ENCODE peak calls at places on chromosomes 2 and 18, in eight cellular contexts. D, I, O, N, M, U, R and F are unnamed samples.

GRCh38 chr18:2513616-2514015 is 57.7 kb downstream of the METTL4 start:
- DNase-seq in U (no peak), R (no peak), M (no peak), O (no peak), N (peak), I (no peak), D (no peak), F (peak)

GRCh38 chr2:71882949-71883472 is 264.7 kb downstream of the CYP26B1 start:
- DNase-seq in N (peak), I (peak), M (peak), D (no peak), R (peak), O (peak), U (peak), F (peak)

GRCh38 chr18:59328683-59329082 is 10.2 kb upstream of the CPLX4 start:
- DNase-seq in N (no peak), M (no peak), U (no peak), R (no peak), O (no peak), D (no peak), I (no peak), F (no peak)

GRCh38 chr2:10876394-10876793 is 35.3 kb upstream of the KCNF1 start:
- DNase-seq in R (no peak), U (no peak), N (no peak), D (no peak), O (no peak), M (no peak), I (no peak), F (no peak)

GRCh38 chr2:28664120-28664842 is 87.3 kb upstream of the PPP1CB start:
- DNase-seq in U (no peak), M (peak), I (no peak), R (peak), O (no peak), D (no peak), N (peak), F (peak)

GRCh38 chr18:75209952-75210261 is 690 bp upstream of the TSHZ1 start:
- DNase-seq in R (no peak), I (no peak), D (no peak), M (no peak), U (no peak), N (peak), O (no peak), F (no peak)

GRCh38 chr2:120869659-120870466 is 134.2 kb downstream of the GLI2 start:
- DNase-seq in N (no peak), O (no peak), I (no peak), D (no peak), U (no peak), M (no peak), R (no peak), F (no peak)

GRCh38 chr2:72891091-72891818 is 4.0 kb downstream of the SPR start:
- DNase-seq in O (no peak), N (no peak), M (no peak), D (no peak), R (no peak), U (peak), I (no peak), F (no peak)

GRCh38 chr2:102667072-102667471 is 47.7 kb downstream of the SLC9A2 start:
- DNase-seq in M (no peak), O (no peak), U (peak), I (no peak), N (no peak), R (no peak), D (no peak), F (peak)

GRCh38 chr2:144596074-144596871 is 76.4 kb upstream of the ZEB2 start:
- DNase-seq in R (no peak), D (no peak), M (no peak), O (no peak), U (peak), I (peak), N (no peak), F (peak)

GRCh38 chr18:59927246-59927825 is 27.5 kb downstream of the PMAIP1 start:
- DNase-seq in N (no peak), I (no peak), U (peak), O (no peak), M (no peak), R (no peak), D (no peak), F (no peak)

GRCh38 chr18:12403601-12404506 is 3.9 kb upstream of the PRELID3A start:
- DNase-seq in O (peak), I (peak), N (peak), R (no peak), M (no peak), D (no peak), U (peak), F (no peak)

GRCh38 chr2:25690058-25690457 is 16.7 kb upstream of the DTNB start:
- DNase-seq in I (no peak), U (peak), D (no peak), R (no peak), M (no peak), O (no peak), N (peak), F (no peak)

GRCh38 chr2:96949701-96950350 is 36.6 kb downstream of the FAM178B start:
- DNase-seq in R (no peak), D (no peak), U (no peak), N (no peak), O (no peak), I (no peak), M (no peak), F (no peak)

GRCh38 chr2:37481244-37481643 is 136.8 kb downstream of the QPCT start:
- DNase-seq in R (no peak), I (no peak), N (no peak), M (no peak), U (no peak), D (no peak), O (no peak), F (no peak)

GRCh38 chr18:5710676-5711075 is 166.9 kb upstream of the EPB41L3 start:
- DNase-seq in O (no peak), M (no peak), U (no peak), I (no peak), R (no peak), N (no peak), D (no peak), F (no peak)

GRCh38 chr2:183291436-183291835 is 167.2 kb downstream of the NUP35 start:
- DNase-seq in U (peak), N (no peak), M (no peak), D (no peak), R (no peak), O (no peak), I (peak), F (no peak)

GRCh38 chr2:28296243-28296642 is 96.4 kb upstream of the FOSL2 start:
- DNase-seq in M (no peak), R (no peak), U (peak), I (peak), O (no peak), D (no peak), N (no peak), F (no peak)